ENCODE peak calls at places on chromosomes 3 and 15, in four cellular contexts. One of them, this sample, is unnamed.

GRCh38 chr3:58707390-58707930 is 40.9 kb upstream of the FAM3D start:
- DNase-seq in progenitor cell of endocrine pancreas: no peak
- DNase-seq in NCI-H1105: no peak
- DNase-seq in GM06990: no peak
- DNase-seq in this sample: no peak

GRCh38 chr3:20080956-20081554 is 40.8 kb downstream of the KAT2B start:
- DNase-seq in progenitor cell of endocrine pancreas: no peak
- DNase-seq in NCI-H1105: peak; percentile 61
- DNase-seq in GM06990: peak; percentile 44
- DNase-seq in this sample: peak; percentile 31

GRCh38 chr3:128075516-128076464 is 23.6 kb downstream of the SEC61A1 start:
- DNase-seq in progenitor cell of endocrine pancreas: peak; percentile 93
- DNase-seq in NCI-H1105: peak; percentile 95
- DNase-seq in GM06990: peak; percentile 80
- DNase-seq in this sample: peak; percentile 96

GRCh38 chr3:119098620-119099222 is 47.2 kb upstream of the TEX55 start:
- DNase-seq in progenitor cell of endocrine pancreas: no peak
- DNase-seq in NCI-H1105: peak; percentile 49
- DNase-seq in GM06990: no peak
- DNase-seq in this sample: peak; percentile 63

GRCh38 chr3:134972836-134973455 is 177.9 kb downstream of the EPHB1 start:
- DNase-seq in progenitor cell of endocrine pancreas: no peak
- DNase-seq in NCI-H1105: no peak
- DNase-seq in GM06990: no peak
- DNase-seq in this sample: no peak

GRCh38 chr3:36172699-36173098 is 207.6 kb upstream of the STAC start:
- DNase-seq in progenitor cell of endocrine pancreas: no peak
- DNase-seq in NCI-H1105: no peak
- DNase-seq in GM06990: no peak
- DNase-seq in this sample: peak; percentile 32

GRCh38 chr15:50977157-50977556 is 68.7 kb downstream of the AP4E1 start:
- DNase-seq in progenitor cell of endocrine pancreas: no peak
- DNase-seq in NCI-H1105: no peak
- DNase-seq in GM06990: no peak
- DNase-seq in this sample: peak; percentile 69

GRCh38 chr3:117665311-117665710 is 955.7 kb downstream of the TUSC7 start:
- DNase-seq in progenitor cell of endocrine pancreas: no peak
- DNase-seq in NCI-H1105: peak; percentile 88
- DNase-seq in GM06990: no peak
- DNase-seq in this sample: no peak

This sample was measured in astrocyte of the hippocampus.